ENCODE peak calls at places on chromosomes 3 and 15, in four cellular contexts. G, R, S and M are unnamed samples.

GRCh38 chr3:108175352-108175751 is 46.9 kb downstream of the IFT57 start:
- DNase-seq in G (no peak), R (peak), S (no peak), M (no peak)

GRCh38 chr15:94066811-94067210 is 164.6 kb upstream of the MCTP2 start:
- DNase-seq in G (no peak), R (no peak), S (no peak), M (no peak)

GRCh38 chr3:106299300-106300098 is 430.7 kb upstream of the CBLB start:
- DNase-seq in G (peak), R (peak), S (no peak), M (peak)

GRCh38 chr3:146454796-146455195 is 14.6 kb downstream of the PLSCR2 start:
- DNase-seq in G (no peak), R (peak), S (no peak), M (no peak)

GRCh38 chr15:28918141-28918983 is 32.6 kb downstream of the APBA2 start:
- DNase-seq in G (no peak), R (no peak), S (no peak), M (no peak)

GRCh38 chr3:31013843-31014242 is 119.4 kb upstream of the GADL1 start:
- DNase-seq in G (no peak), R (no peak), S (no peak), M (no peak)

GRCh38 chr15:38455096-38455495 is 1.2 kb downstream of the FAM98B start:
- DNase-seq in G (no peak), R (peak), S (no peak), M (no peak)

GRCh38 chr15:45140851-45141250 is 11.1 kb downstream of the DUOX1 start:
- DNase-seq in G (no peak), R (no peak), S (no peak), M (no peak)

GRCh38 chr3:195253981-195254432 is 17.0 kb downstream of the XXYLT1 start:
- DNase-seq in G (no peak), R (no peak), S (no peak), M (no peak)

GRCh38 chr15:74345051-74345450 is 22.4 kb downstream of the CYP11A1 start:
- DNase-seq in G (no peak), R (peak), S (no peak), M (no peak)

GRCh38 chr3:142888099-142888483 is 792 bp downstream of the PCOLCE2 start:
- DNase-seq in G (no peak), R (no peak), S (no peak), M (no peak)

GRCh38 chr15:98216166-98216565 is 255.7 kb downstream of the ARRDC4 start:
- DNase-seq in G (no peak), R (no peak), S (no peak), M (no peak)

GRCh38 chr3:182725372-182726251 is 67.7 kb upstream of the ATP11B start:
- DNase-seq in G (no peak), R (no peak), S (no peak), M (no peak)

GRCh38 chr3:173825731-173826130 is 428.2 kb downstream of the NLGN1 start:
- DNase-seq in G (no peak), R (peak), S (no peak), M (no peak)

GRCh38 chr3:134312873-134313838 is 61.1 kb downstream of the AMOTL2 start:
- DNase-seq in G (no peak), R (peak), S (no peak), M (no peak)

GRCh38 chr15:57138260-57138895 is 219.9 kb downstream of the TCF12 start:
- DNase-seq in G (no peak), R (peak), S (no peak), M (no peak)

GRCh38 chr3:111859061-111859973 is at the start of gene PHLDB2:
- DNase-seq in G (peak), R (peak), S (peak), M (peak)

GRCh38 chr3:52395503-52395865 is 49.4 kb downstream of the SEMA3G start:
- DNase-seq in G (no peak), R (no peak), S (no peak), M (no peak)

GRCh38 chr3:4738737-4739274 is 240.4 kb upstream of the BHLHE40 start:
- DNase-seq in G (no peak), R (no peak), S (no peak), M (no peak)

GRCh38 chr3:162134571-162134970 is 638.0 kb downstream of the OTOL1 start:
- DNase-seq in G (no peak), R (no peak), S (no peak), M (no peak)

GRCh38 chr15:70121656-70122297 is 24.1 kb upstream of the TLE3 start:
- DNase-seq in G (no peak), R (peak), S (no peak), M (no peak)

GRCh38 chr3:120864541-120864940 is 43.5 kb upstream of the STXBP5L start:
- DNase-seq in G (no peak), R (no peak), S (no peak), M (no peak)

GRCh38 chr3:77906102-77906709 is 866.3 kb downstream of the ROBO2 start:
- DNase-seq in G (no peak), R (no peak), S (no peak), M (no peak)

GRCh38 chr3:190514163-190515153 is 573 bp downstream of the IL1RAP start:
- DNase-seq in G (peak), R (peak), S (peak), M (peak)

GRCh38 chr15:48389701-48390143 is 58.5 kb downstream of the DUT start:
- DNase-seq in G (no peak), R (peak), S (no peak), M (no peak)

GRCh38 chr15:77025471-77025901 is 30.6 kb downstream of the PSTPIP1 start:
- DNase-seq in G (no peak), R (no peak), S (no peak), M (no peak)

GRCh38 chr3:11734-12133 is 184.8 kb upstream of the CHL1 start:
- DNase-seq in G (peak), R (no peak), S (no peak), M (no peak)

GRCh38 chr15:89756897-89757296 is 5.8 kb upstream of the MESP1 start:
- DNase-seq in G (no peak), R (no peak), S (no peak), M (no peak)

GRCh38 chr3:123899300-123899865 is 15.3 kb upstream of the MYLK start:
- DNase-seq in G (no peak), R (no peak), S (no peak), M (no peak)

GRCh38 chr3:124299831-124300230 is 307.9 kb upstream of the ROPN1 start:
- DNase-seq in G (no peak), R (no peak), S (no peak), M (no peak)

GRCh38 chr3:142224482-142225072 is 808 bp downstream of the GK5 start:
- DNase-seq in G (no peak), R (no peak), S (no peak), M (no peak)

GRCh38 chr3:158685151-158685550 is 12.7 kb upstream of the LXN start:
- DNase-seq in G (no peak), R (no peak), S (no peak), M (no peak)

GRCh38 chr3:27730774-27731659 is 8.9 kb upstream of the EOMES start:
- DNase-seq in G (no peak), R (no peak), S (no peak), M (no peak)

DNA sequence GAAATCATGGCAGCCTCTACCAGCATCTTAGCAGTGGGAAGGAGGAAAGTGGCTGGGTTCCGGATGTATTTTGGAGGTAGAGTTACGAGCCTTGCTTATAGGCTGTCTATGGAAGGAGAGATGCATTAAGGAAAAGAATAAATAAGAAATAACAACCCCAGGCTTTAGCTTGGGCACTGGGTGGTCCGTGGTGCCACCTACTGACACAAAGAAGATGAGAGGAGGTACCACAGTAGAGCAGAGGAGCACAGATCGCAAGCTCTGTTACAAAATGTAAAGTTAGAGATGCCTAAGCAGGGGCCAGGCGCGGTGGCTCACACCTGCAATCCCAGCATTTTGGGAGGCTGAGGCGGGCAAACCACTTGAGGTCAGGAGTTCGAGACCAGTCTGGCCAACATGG is 74.8 kb downstream of the TMEM39A start:
- DNase-seq in G (no peak), R (no peak), S (no peak), M (no peak)
- TF ChIP-seq CTCF in G (peak), R (no peak), S (no peak), M (no peak)

GRCh38 chr3:55481918-55482495 is 5.1 kb downstream of the WNT5A start:
- DNase-seq in G (peak), R (peak), S (no peak), M (no peak)
- TF ChIP-seq CTCF in G (no peak), R (peak), S (no peak), M (no peak)

GRCh38 chr3:33919312-33919711 is 120.9 kb downstream of the PDCD6IP start:
- DNase-seq in G (no peak), R (peak), S (no peak), M (no peak)

GRCh38 chr3:33921608-33922007 is 123.2 kb downstream of the PDCD6IP start:
- DNase-seq in G (no peak), R (peak), S (no peak), M (no peak)

GRCh38 chr3:33918357-33918756 is 119.9 kb downstream of the PDCD6IP start:
- DNase-seq in G (no peak), R (no peak), S (no peak), M (no peak)

GRCh38 chr3:33920511-33920910 is 122.1 kb downstream of the PDCD6IP start:
- DNase-seq in G (no peak), R (no peak), S (no peak), M (no peak)

GRCh38 chr3:33919721-33920120 is 121.3 kb downstream of the PDCD6IP start:
- DNase-seq in G (no peak), R (no peak), S (no peak), M (no peak)
- TF ChIP-seq CTCF in G (no peak), R (no peak), S (no peak), M (no peak)

GRCh38 chr3:126365351-126366274 is 8.4 kb upstream of the KLF15 start:
- DNase-seq in G (no peak), R (no peak), S (no peak), M (no peak)
- TF ChIP-seq CTCF in G (no peak), R (no peak), S (no peak), M (no peak)

GRCh38 chr3:149487598-149488197 is 13.2 kb downstream of the TM4SF4 start:
- DNase-seq in G (no peak), R (no peak), S (no peak), M (peak)
- TF ChIP-seq CTCF in G (peak), R (no peak), S (peak), M (peak)